ENCODE peak calls at places on chromosomes 5 and 9, in four cellular contexts. I, N, Q and F are unnamed samples.

GRCh38 chr5:58148366-58148765 is 311.5 kb downstream of the PLK2 start:
- DNase-seq in I (no peak), N (no peak), Q (no peak), F (no peak)

GRCh38 chr9:125635888-125636287 is 71.1 kb downstream of the MAPKAP1 start:
- DNase-seq in I (no peak), N (no peak), Q (no peak), F (no peak)

GRCh38 chr9:133973791-133974630 is 18.1 kb downstream of the VAV2 start:
- DNase-seq in I (no peak), N (no peak), Q (peak), F (no peak)

GRCh38 chr9:22158983-22159382 is 149.9 kb upstream of the CDKN2B start:
- DNase-seq in I (no peak), N (peak), Q (no peak), F (peak)

GRCh38 chr9:133987455-133987800 is 4.7 kb downstream of the VAV2 start:
- DNase-seq in I (no peak), N (peak), Q (no peak), F (no peak)

GRCh38 chr9:106861585-106862114 is 1.3 kb upstream of the ZNF462 start:
- DNase-seq in I (no peak), N (no peak), Q (no peak), F (no peak)

GRCh38 chr5:133882107-133882695 is 86.2 kb downstream of the C5orf15 start:
- DNase-seq in I (no peak), N (no peak), Q (no peak), F (no peak)

GRCh38 chr5:95399034-95399433 is 7.9 kb downstream of the FAM81B start:
- DNase-seq in I (no peak), N (no peak), Q (no peak), F (no peak)

GRCh38 chr9:93665566-93666278 is 89.3 kb downstream of the PHF2 start:
- DNase-seq in I (no peak), N (peak), Q (no peak), F (no peak)

GRCh38 chr9:18543406-18543965 is 69.5 kb downstream of the ADAMTSL1 start:
- DNase-seq in I (no peak), N (no peak), Q (no peak), F (peak)

GRCh38 chr5:131262953-131263541 is 806 bp upstream of the CDC42SE2 start:
- DNase-seq in I (no peak), N (no peak), Q (no peak), F (peak)

GRCh38 chr5:96207420-96207819 is 225.6 kb downstream of the PCSK1 start:
- DNase-seq in I (no peak), N (no peak), Q (no peak), F (no peak)

GRCh38 chr9:2014148-2014547 is 999 bp upstream of the SMARCA2 start:
- DNase-seq in I (no peak), N (no peak), Q (no peak), F (no peak)

GRCh38 chr5:374631-375335 is 53.3 kb downstream of the AHRR start:
- DNase-seq in I (no peak), N (no peak), Q (no peak), F (no peak)

GRCh38 chr5:40477856-40478546 is 201.7 kb upstream of the PTGER4 start:
- DNase-seq in I (no peak), N (no peak), Q (no peak), F (peak)

DNA sequence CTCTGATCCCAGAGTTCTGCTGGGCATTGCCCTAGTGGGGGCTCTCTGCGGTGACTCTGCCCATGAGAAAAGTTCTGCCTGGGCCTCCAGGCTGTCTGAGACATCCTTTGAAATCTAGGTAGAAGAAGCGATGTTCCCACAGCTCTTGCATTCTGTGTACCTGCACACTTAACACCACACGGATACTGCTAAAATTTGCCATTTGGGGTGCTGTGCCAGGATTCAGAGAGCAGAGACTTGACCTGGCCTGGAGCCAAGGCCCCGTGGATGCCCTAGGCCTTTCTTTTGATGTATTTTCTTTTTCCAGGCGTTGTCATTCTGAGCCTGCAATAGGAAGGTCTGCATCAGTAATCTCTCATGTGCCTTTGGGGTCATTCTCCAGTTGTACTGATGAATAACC is 89.3 kb upstream of the IL12B start:
- DNase-seq in I (no peak), N (no peak), Q (no peak), F (no peak)
- TF ChIP-seq CTCF in I (no peak), N (no peak), Q (no peak), F (no peak)

GRCh38 chr9:79465171-79465570 is 106.6 kb upstream of the TLE4 start:
- DNase-seq in I (no peak), N (no peak), Q (no peak), F (no peak)

GRCh38 chr9:79471577-79472543 is 99.9 kb upstream of the TLE4 start:
- DNase-seq in I (no peak), N (peak), Q (no peak), F (peak)

GRCh38 chr9:79470957-79471356 is 100.8 kb upstream of the TLE4 start:
- DNase-seq in I (no peak), N (no peak), Q (no peak), F (no peak)

GRCh38 chr9:79473704-79474103 is 98.1 kb upstream of the TLE4 start:
- DNase-seq in I (no peak), N (no peak), Q (no peak), F (no peak)

GRCh38 chr9:79469164-79469563 is 102.6 kb upstream of the TLE4 start:
- DNase-seq in I (no peak), N (no peak), Q (no peak), F (no peak)
- TF ChIP-seq CTCF in I (no peak), N (no peak), Q (no peak), F (no peak)

GRCh38 chr5:93582677-93583524 is at the start of gene NR2F1:
- DNase-seq in I (peak), N (no peak), Q (peak), F (peak)
- TF ChIP-seq CTCF in I (no peak), N (no peak), Q (no peak), F (no peak)

DNA sequence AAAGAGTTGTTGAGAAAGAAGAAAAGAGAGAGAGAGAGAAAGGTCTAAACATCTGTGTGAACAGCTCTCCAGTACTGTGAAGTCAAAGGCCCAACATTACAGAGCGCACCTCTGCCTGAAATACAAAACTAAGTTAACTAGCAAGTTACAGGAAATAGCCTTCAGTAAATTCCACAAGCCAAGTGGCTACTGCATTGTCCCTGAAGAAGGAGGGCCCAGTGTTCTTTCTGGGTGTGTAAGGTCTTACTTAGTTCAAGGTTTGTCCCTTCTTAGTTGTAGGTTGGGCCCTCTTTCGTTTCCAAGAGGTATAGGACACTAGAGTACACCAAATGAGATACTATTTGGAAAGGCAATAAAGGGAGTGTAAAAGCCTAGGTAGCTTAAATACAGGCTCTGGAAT is 104.4 kb downstream of the THBS4 start:
- DNase-seq in I (no peak), N (no peak), Q (no peak), F (no peak)
- TF ChIP-seq CTCF in I (no peak), N (no peak), Q (no peak), F (no peak)

GRCh38 chr5:154403776-154404387 is 41.9 kb upstream of the SAP30L start:
- DNase-seq in I (no peak), N (no peak), Q (no peak), F (no peak)

GRCh38 chr5:154401931-154402330 is 43.9 kb upstream of the SAP30L start:
- DNase-seq in I (no peak), N (no peak), Q (no peak), F (no peak)

GRCh38 chr5:154401355-154401754 is 44.4 kb upstream of the SAP30L start:
- DNase-seq in I (no peak), N (no peak), Q (no peak), F (no peak)

GRCh38 chr5:154402611-154403010 is 43.2 kb upstream of the SAP30L start:
- DNase-seq in I (no peak), N (no peak), Q (no peak), F (no peak)

GRCh38 chr5:154403234-154403633 is 42.6 kb upstream of the SAP30L start:
- DNase-seq in I (no peak), N (no peak), Q (no peak), F (no peak)
- TF ChIP-seq CTCF in I (no peak), N (no peak), Q (no peak), F (no peak)

GRCh38 chr5:176414704-176415103 is 1.6 kb downstream of the CLTB start:
- DNase-seq in I (no peak), N (no peak), Q (no peak), F (no peak)

GRCh38 chr5:176415240-176416122 is 858 bp downstream of the CLTB start:
- DNase-seq in I (peak), N (no peak), Q (no peak), F (peak)

GRCh38 chr5:176416965-176417364 is 626 bp upstream of the CLTB start:
- DNase-seq in I (no peak), N (no peak), Q (no peak), F (no peak)

GRCh38 chr5:176418251-176418650 is 1.9 kb upstream of the CLTB start:
- DNase-seq in I (no peak), N (no peak), Q (no peak), F (no peak)

GRCh38 chr5:176416123-176416924 is at the start of gene CLTB:
- DNase-seq in I (peak), N (peak), Q (peak), F (peak)
- TF ChIP-seq CTCF in I (peak), N (peak), Q (peak), F (peak)

GRCh38 chr5:146451411-146451810 is 4.3 kb downstream of the TCERG1 start:
- DNase-seq in I (no peak), N (no peak), Q (no peak), F (no peak)
- TF ChIP-seq CTCF in I (peak), N (no peak), Q (no peak), F (no peak)

GRCh38 chr5:52920929-52921328 is 68.2 kb upstream of the ITGA2 start:
- DNase-seq in I (no peak), N (no peak), Q (no peak), F (peak)
- TF ChIP-seq CTCF in I (no peak), N (no peak), Q (no peak), F (no peak)